ENCODE peak calls at places on chromosomes 16 and 17, in eight cellular contexts. X, J, Q, T, E, Z, U and K are unnamed samples.

GRCh38 chr17:72205357-72205756 is 84.5 kb downstream of the SOX9 start:
- DNase-seq in X (no peak), J (no peak), Q (no peak), T (no peak), E (no peak), Z (no peak), U (no peak), K (no peak)

GRCh38 chr17:76498886-76499667 is 2.1 kb downstream of the RHBDF2 start:
- DNase-seq in X (no peak), J (no peak), Q (no peak), T (no peak), E (no peak), Z (no peak), U (no peak), K (no peak)

GRCh38 chr17:46777943-46778915 is 40.3 kb downstream of the WNT3 start:
- DNase-seq in X (no peak), J (peak; percentile 62), Q (no peak), T (no peak), E (no peak), Z (no peak), U (no peak), K (no peak)

GRCh38 chr17:40516581-40517285 is 15.3 kb upstream of the TNS4 start:
- DNase-seq in X (no peak), J (peak; percentile 67), Q (no peak), T (no peak), E (peak; percentile 36), Z (no peak), U (peak; percentile 92), K (peak; percentile 87)

GRCh38 chr16:61500851-61501250 is 535.4 kb downstream of the CDH8 start:
- DNase-seq in X (no peak), J (no peak), Q (no peak), T (no peak), E (no peak), Z (no peak), U (no peak), K (no peak)

GRCh38 chr16:29734826-29735225 is 11.0 kb downstream of the C16orf54 start:
- DNase-seq in X (no peak), J (peak; percentile 17), Q (no peak), T (no peak), E (no peak), Z (no peak), U (no peak), K (no peak)

GRCh38 chr17:44970136-44970737 is 2.1 kb upstream of the C1QL1 start:
- DNase-seq in X (peak; percentile 45), J (peak; percentile 73), Q (peak; percentile 43), T (peak; percentile 56), E (peak; percentile 89), Z (peak; percentile 44), U (peak; percentile 27), K (no peak)

GRCh38 chr17:49959183-49959935 is 9.6 kb upstream of the DLX4 start:
- DNase-seq in X (no peak), J (peak; percentile 42), Q (no peak), T (no peak), E (no peak), Z (no peak), U (no peak), K (no peak)

GRCh38 chr17:75784473-75785015 is at the start of gene UNK:
- DNase-seq in X (peak; percentile 94), J (peak; percentile 99), Q (peak; percentile 99), T (peak; percentile 99), E (peak; percentile 100), Z (peak; percentile 98), U (peak; percentile 98), K (peak; percentile 99)

GRCh38 chr16:16027728-16028310 is 78.4 kb downstream of the ABCC1 start:
- DNase-seq in X (no peak), J (no peak), Q (no peak), T (no peak), E (no peak), Z (no peak), U (no peak), K (no peak)

GRCh38 chr17:68512967-68513474 is 791 bp downstream of the PRKAR1A start:
- DNase-seq in X (no peak), J (peak; percentile 69), Q (peak; percentile 72), T (no peak), E (peak; percentile 75), Z (no peak), U (no peak), K (peak; percentile 16)

GRCh38 chr17:60513014-60513413 is 13.0 kb downstream of the APPBP2 start:
- DNase-seq in X (no peak), J (no peak), Q (no peak), T (no peak), E (no peak), Z (no peak), U (no peak), K (no peak)

GRCh38 chr17:40542562-40543411 is 22.5 kb downstream of the CCR7 start:
- DNase-seq in X (peak; percentile 75), J (peak; percentile 96), Q (peak; percentile 92), T (peak; percentile 89), E (peak; percentile 98), Z (no peak), U (no peak), K (no peak)

GRCh38 chr16:16915771-16916170 is 536.8 kb downstream of the NPIPA7 start:
- DNase-seq in X (no peak), J (no peak), Q (no peak), T (no peak), E (no peak), Z (no peak), U (no peak), K (no peak)

GRCh38 chr17:2631211-2631610 is 37.8 kb downstream of the PAFAH1B1 start:
- DNase-seq in X (no peak), J (no peak), Q (no peak), T (no peak), E (no peak), Z (no peak), U (no peak), K (no peak)

GRCh38 chr17:39328815-39329214 is 72.6 kb downstream of the FBXL20 start:
- DNase-seq in X (no peak), J (no peak), Q (no peak), T (no peak), E (no peak), Z (no peak), U (no peak), K (no peak)

GRCh38 chr17:50375858-50376538 is 3.0 kb downstream of the EME1 start:
- DNase-seq in X (no peak), J (no peak), Q (no peak), T (no peak), E (no peak), Z (no peak), U (no peak), K (no peak)

GRCh38 chr16:20401475-20402016 is 3.0 kb downstream of the PDILT start:
- DNase-seq in X (no peak), J (no peak), Q (no peak), T (no peak), E (no peak), Z (no peak), U (no peak), K (no peak)

GRCh38 chr16:72425571-72426341 is 253.8 kb upstream of the PMFBP1 start:
- DNase-seq in X (no peak), J (no peak), Q (no peak), T (no peak), E (no peak), Z (no peak), U (no peak), K (no peak)

GRCh38 chr16:8568231-8568617 is 22.1 kb downstream of the TMEM114 start:
- DNase-seq in X (no peak), J (peak; percentile 24), Q (no peak), T (no peak), E (no peak), Z (no peak), U (no peak), K (no peak)
- H3K9me3 ChIP-seq in X (no peaks in the 10 kb centered on the region), J (no peaks in the 10 kb centered on the region), Q (no peaks in the 10 kb centered on the region), T (no peaks in the 10 kb centered on the region), E (no peaks in the 10 kb centered on the region), Z (no peaks in the 10 kb centered on the region), U (peaks cover 2% of the 10 kb centered on the region), K (no peaks in the 10 kb centered on the region)

GRCh38 chr17:27079660-27080059 is 214.3 kb upstream of the WSB1 start:
- DNase-seq in X (no peak), J (no peak), Q (no peak), T (no peak), E (no peak), Z (no peak), U (no peak), K (no peak)

GRCh38 chr17:27081002-27081638 is 212.8 kb upstream of the WSB1 start:
- DNase-seq in X (no peak), J (no peak), Q (no peak), T (no peak), E (no peak), Z (no peak), U (no peak), K (no peak)

GRCh38 chr17:27082023-27082774 is 211.7 kb upstream of the WSB1 start:
- DNase-seq in X (no peak), J (no peak), Q (no peak), T (no peak), E (no peak), Z (no peak), U (no peak), K (no peak)

GRCh38 chr17:27076814-27077213 is 217.1 kb upstream of the WSB1 start:
- DNase-seq in X (no peak), J (peak; percentile 1), Q (no peak), T (no peak), E (no peak), Z (no peak), U (no peak), K (no peak)

DNA sequence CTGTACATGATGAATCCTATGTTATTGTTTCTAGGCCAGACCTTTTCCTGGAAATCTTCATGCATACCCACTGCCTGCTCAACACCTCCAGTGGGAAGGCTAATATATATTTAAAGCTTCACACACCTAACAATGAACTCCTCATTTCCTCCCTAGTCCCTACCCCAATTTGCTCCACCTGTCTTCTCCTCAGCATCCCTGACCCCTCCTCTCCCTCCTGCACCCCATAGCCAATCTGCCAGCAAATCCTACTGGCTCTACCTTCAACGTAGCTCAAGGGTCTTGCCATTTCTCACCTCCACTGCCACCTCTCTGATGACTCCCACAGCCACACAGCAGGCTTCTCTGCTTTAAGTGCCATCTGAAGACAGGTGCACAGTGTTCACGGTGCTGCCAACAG is 215.6 kb upstream of the WSB1 start:
- DNase-seq in X (no peak), J (no peak), Q (no peak), T (no peak), E (no peak), Z (no peak), U (no peak), K (no peak)
- H3K9me3 ChIP-seq in X (no peaks in the 10 kb centered on the region), J (no peaks in the 10 kb centered on the region), Q (no peaks in the 10 kb centered on the region), T (no peaks in the 10 kb centered on the region), E (no peaks in the 10 kb centered on the region), Z (no peaks in the 10 kb centered on the region), U (no peaks in the 10 kb centered on the region), K (no peaks in the 10 kb centered on the region)

GRCh38 chr16:35746963-35747657 is 2287.7 kb downstream of the TP53TG3F start:
- DNase-seq in X (no peak), J (no peak), Q (no peak), T (no peak), E (no peak), Z (no peak), U (no peak), K (no peak)
- H3K9me3 ChIP-seq in X (no peaks in the 10 kb centered on the region), J (no peaks in the 10 kb centered on the region), Q (no peaks in the 10 kb centered on the region), T (no peaks in the 10 kb centered on the region), E (no peaks in the 10 kb centered on the region), Z (no peaks in the 10 kb centered on the region), U (peaks cover 69% of the 10 kb centered on the region), K (no peaks in the 10 kb centered on the region)

DNA sequence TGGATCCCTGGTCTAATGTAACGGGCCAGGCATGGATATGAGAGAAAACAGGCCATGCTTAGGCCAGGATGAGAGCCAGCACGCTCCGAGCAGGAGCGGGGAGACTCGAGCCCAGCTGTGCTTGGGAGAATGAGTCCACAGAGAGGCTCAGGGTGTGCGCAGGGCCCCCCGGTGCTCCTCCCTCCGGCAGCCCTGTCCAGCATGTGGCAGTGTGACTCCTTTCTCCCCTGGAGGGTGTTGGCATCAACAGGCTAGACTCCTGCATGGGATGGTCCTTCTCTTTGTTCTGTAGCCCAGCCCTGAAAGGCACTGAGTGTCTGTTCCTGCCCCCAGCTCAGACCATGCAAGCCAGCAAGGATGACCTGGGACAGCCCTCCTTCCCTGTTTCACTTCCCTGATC is 23.4 kb downstream of the PGS1 start:
- DNase-seq in X (peak; percentile 9), J (no peak), Q (no peak), T (no peak), E (no peak), Z (no peak), U (no peak), K (no peak)
- H3K9me3 ChIP-seq in X (no peaks in the 10 kb centered on the region), J (no peaks in the 10 kb centered on the region), Q (no peaks in the 10 kb centered on the region), T (no peaks in the 10 kb centered on the region), E (no peaks in the 10 kb centered on the region), Z (no peaks in the 10 kb centered on the region), U (no peaks in the 10 kb centered on the region), K (no peaks in the 10 kb centered on the region)